ENCODE peak calls at places on chromosomes 7 and 10, in ten cellular contexts. N is testis, X is A549, D is Peyer's patch, J is lower leg skin, R is body of pancreas, W is tibial nerve, I is thyroid gland, B is upper lobe of left lung, Q is GM12891. Z is an unnamed sample.
A peak's percentile ranks its signal among the peaks of the same experiment; 100 is the strongest.

GRCh38 chr7:111741811-111742240 is 179.5 kb upstream of the IMMP2L start:
- DNase-seq in N (peak; percentile 76), X (peak; percentile 82), D (peak; percentile 31), J (no peak), R (peak; percentile 73), W (peak; percentile 19), I (peak; percentile 62), B (no peak), Q (peak; percentile 30), Z (peak; percentile 76)

GRCh38 chr10:117137031-117137910 is 799 bp downstream of the VAX1 start:
- DNase-seq in N (no peak), X (peak; percentile 71), D (no peak), J (no peak), R (no peak), W (no peak), I (peak; percentile 12), B (peak; percentile 80), Q (no peak), Z (no peak)

GRCh38 chr10:49831352-49832040 is 69.4 kb upstream of the OGDHL start:
- DNase-seq in N (no peak), X (no peak), D (no peak), J (no peak), R (no peak), W (no peak), I (no peak), B (no peak), Q (no peak), Z (peak; percentile 34)

GRCh38 chr10:22133640-22134624 is 83.9 kb downstream of the EBLN1 start:
- DNase-seq in N (no peak), X (no peak), D (no peak), J (no peak), R (no peak), W (no peak), I (no peak), B (no peak), Q (peak; percentile 31), Z (no peak)

GRCh38 chr10:78581133-78581694 is 487.6 kb upstream of the ZMIZ1 start:
- DNase-seq in N (no peak), X (no peak), D (no peak), J (no peak), R (no peak), W (no peak), I (no peak), B (no peak), Q (no peak), Z (no peak)

GRCh38 chr10:32984003-32984600 is 26.1 kb upstream of the ITGB1 start:
- DNase-seq in N (no peak), X (no peak), D (no peak), J (no peak), R (no peak), W (no peak), I (no peak), B (no peak), Q (no peak), Z (no peak)

GRCh38 chr7:41886257-41886905 is 183.5 kb upstream of the INHBA start:
- DNase-seq in N (no peak), X (no peak), D (no peak), J (peak; percentile 41), R (peak; percentile 56), W (peak; percentile 26), I (no peak), B (no peak), Q (no peak), Z (peak; percentile 95)

GRCh38 chr7:102935450-102936110 is 22.8 kb downstream of the LRRC17 start:
- DNase-seq in N (no peak), X (no peak), D (no peak), J (no peak), R (no peak), W (no peak), I (no peak), B (no peak), Q (no peak), Z (no peak)

GRCh38 chr7:83876593-83876992 is 227.7 kb upstream of the SEMA3E start:
- DNase-seq in N (no peak), X (no peak), D (no peak), J (no peak), R (no peak), W (no peak), I (no peak), B (no peak), Q (no peak), Z (peak; percentile 7)

GRCh38 chr7:16670021-16670420 is 24.0 kb downstream of the BZW2 start:
- DNase-seq in N (no peak), X (no peak), D (no peak), J (no peak), R (no peak), W (no peak), I (no peak), B (no peak), Q (no peak), Z (peak; percentile 82)

GRCh38 chr10:58755688-58756087 is 243.0 kb downstream of the BICC1 start:
- DNase-seq in N (no peak), X (peak; percentile 62), D (no peak), J (peak; percentile 59), R (no peak), W (no peak), I (no peak), B (no peak), Q (no peak), Z (peak; percentile 68)

GRCh38 chr10:112475565-112476233 is 28.7 kb downstream of the VTI1A start:
- DNase-seq in N (no peak), X (no peak), D (no peak), J (no peak), R (no peak), W (no peak), I (no peak), B (no peak), Q (no peak), Z (peak; percentile 23)

GRCh38 chr10:97704341-97704740 is 9.2 kb upstream of the MARVELD1 start:
- DNase-seq in N (no peak), X (no peak), D (no peak), J (no peak), R (no peak), W (no peak), I (no peak), B (no peak), Q (no peak), Z (no peak)

GRCh38 chr10:61669161-61669755 is 6.5 kb downstream of the CABCOCO1 start:
- DNase-seq in N (no peak), X (no peak), D (no peak), J (no peak), R (no peak), W (no peak), I (no peak), B (no peak), Q (no peak), Z (peak; percentile 11)

GRCh38 chr7:24706211-24707165 is 50.8 kb downstream of the GSDME start:
- DNase-seq in N (no peak), X (no peak), D (no peak), J (no peak), R (no peak), W (no peak), I (no peak), B (peak; percentile 73), Q (no peak), Z (no peak)

GRCh38 chr7:51827641-51828040 is 511.0 kb upstream of the COBL start:
- DNase-seq in N (no peak), X (no peak), D (no peak), J (no peak), R (no peak), W (no peak), I (no peak), B (no peak), Q (no peak), Z (no peak)

GRCh38 chr10:83605783-83606182 is 533.5 kb upstream of the GHITM start:
- DNase-seq in N (no peak), X (no peak), D (no peak), J (no peak), R (no peak), W (no peak), I (no peak), B (no peak), Q (no peak), Z (no peak)

GRCh38 chr7:3242398-3242972 is 58.6 kb upstream of the SDK1 start:
- DNase-seq in N (no peak), X (no peak), D (no peak), J (no peak), R (no peak), W (no peak), I (no peak), B (no peak), Q (no peak), Z (no peak)

GRCh38 chr10:51117794-51118193 is 43.5 kb downstream of the PRKG1 start:
- DNase-seq in N (no peak), X (no peak), D (no peak), J (no peak), R (no peak), W (no peak), I (peak; percentile 44), B (no peak), Q (no peak), Z (peak; percentile 70)

GRCh38 chr7:97873606-97874005 is 1.4 kb upstream of the ASNS start:
- DNase-seq in N (no peak), X (no peak), D (no peak), J (no peak), R (no peak), W (no peak), I (no peak), B (no peak), Q (no peak), Z (no peak)

GRCh38 chr7:116499168-116500070 is at the start of gene CAV2:
- DNase-seq in N (peak; percentile 62), X (peak; percentile 82), D (no peak), J (peak; percentile 48), R (peak; percentile 66), W (peak; percentile 26), I (peak; percentile 82), B (peak; percentile 95), Q (no peak), Z (peak; percentile 48)

GRCh38 chr7:134784251-134785049 is 5.0 kb downstream of the CALD1 start:
- DNase-seq in N (no peak), X (no peak), D (no peak), J (no peak), R (no peak), W (no peak), I (no peak), B (no peak), Q (no peak), Z (no peak)
- TF ChIP-seq POLR2A in N (no peak), X (no peak), D (no peak), J (no peak), R (no peak), W (no peak), I (no peak), B (no peak), Q (no peak), Z (no peak)

GRCh38 chr10:70404036-70404905 is at the start of gene EIF4EBP2:
- DNase-seq in N (peak; percentile 99), X (peak; percentile 96), D (peak; percentile 98), J (peak; percentile 97), R (peak; percentile 97), W (peak; percentile 98), I (peak; percentile 97), B (peak; percentile 100), Q (peak; percentile 84), Z (peak; percentile 93)
- TF ChIP-seq POLR2A in N (peak; percentile 77), X (peak; percentile 89), D (peak; percentile 99), J (no peak), R (peak; percentile 97), W (peak; percentile 94), I (peak; percentile 88), B (peak; percentile 99), Q (peak; percentile 69), Z (peak; percentile 91)

GRCh38 chr7:100370746-100371145 is 2.5 kb upstream of the PILRA start:
- DNase-seq in N (no peak), X (no peak), D (no peak), J (no peak), R (no peak), W (no peak), I (no peak), B (no peak), Q (no peak), Z (no peak)
- TF ChIP-seq POLR2A in N (no peak), X (no peak), D (no peak), J (no peak), R (no peak), W (no peak), I (no peak), B (no peak), Q (no peak), Z (no peak)

GRCh38 chr10:27822286-27822685 is 76.7 kb upstream of the MKX start:
- DNase-seq in N (no peak), X (no peak), D (no peak), J (no peak), R (no peak), W (no peak), I (no peak), B (no peak), Q (no peak), Z (peak; percentile 58)
- TF ChIP-seq POLR2A in N (no peak), X (no peak), D (no peak), J (no peak), R (no peak), W (no peak), I (no peak), B (no peak), Q (no peak), Z (no peak)

Z was measured in IMR-90.